ENCODE peak calls at places on chromosomes 3 and 15, in ten cellular contexts. F is fibroblast of lung, X is BJ, H is ACHN, P is left cardiac atrium, Q is NCI-H1417, D is activated T-cell treated with anti-CD3 and anti-CD28 coated beads for 1 hour, I is WTC11, B is EH, S is T-helper 9 cell. W is an unnamed sample.

GRCh38 chr3:194928831-194929594 is 243.3 kb downstream of the FAM43A start:
- DNase-seq in X (no peak), H (no peak), D (no peak), Q (no peak), B (no peak), I (peak), P (no peak), F (no peak), S (no peak), W (no peak)

GRCh38 chr3:112056451-112056929 is 22.0 kb downstream of the TMPRSS7 start:
- DNase-seq in Q (no peak), I (no peak), X (no peak), H (no peak), D (no peak), B (peak), P (no peak), F (peak), S (no peak), W (no peak)

GRCh38 chr15:99441871-99442267 is 123.9 kb upstream of the MEF2A start:
- DNase-seq in X (no peak), P (no peak), I (no peak), B (no peak), S (no peak), D (no peak), Q (no peak), F (no peak), H (peak), W (peak)

GRCh38 chr15:43150171-43150929 is 17.0 kb downstream of the TMEM62 start:
- DNase-seq in X (peak), B (peak), S (no peak), I (no peak), F (peak), Q (no peak), D (no peak), P (no peak), H (peak), W (no peak)

GRCh38 chr3:117628896-117629295 is 919.3 kb downstream of the TUSC7 start:
- DNase-seq in D (no peak), F (peak), I (no peak), P (no peak), H (no peak), Q (peak), B (peak), X (peak), S (no peak), W (peak)

GRCh38 chr15:43420876-43421275 is 50.0 kb downstream of the TUBGCP4 start:
- DNase-seq in Q (no peak), S (no peak), P (no peak), D (no peak), F (no peak), I (no peak), X (no peak), B (no peak), H (no peak), W (no peak)

GRCh38 chr3:73471986-73472385 is 152.8 kb downstream of the PDZRN3 start:
- DNase-seq in H (no peak), X (no peak), S (no peak), I (no peak), P (no peak), D (no peak), F (no peak), Q (no peak), B (no peak), W (no peak)

GRCh38 chr15:81338422-81339007 is 14.6 kb upstream of the STARD5 start:
- DNase-seq in F (peak), I (no peak), B (peak), Q (no peak), D (no peak), P (peak), S (no peak), X (peak), H (no peak), W (peak)

GRCh38 chr15:52331490-52332240 is 36.1 kb upstream of the MYO5C start:
- DNase-seq in P (no peak), S (peak), B (peak), X (no peak), D (peak), F (peak), Q (no peak), I (no peak), H (peak), W (peak)

GRCh38 chr3:36525115-36525711 is 144.9 kb downstream of the STAC start:
- DNase-seq in X (peak), I (no peak), B (peak), S (no peak), F (peak), H (peak), D (no peak), P (no peak), Q (no peak), W (peak)

GRCh38 chr15:31523655-31524049 is 197.0 kb downstream of the KLF13 start:
- DNase-seq in S (no peak), F (no peak), Q (no peak), H (no peak), I (no peak), X (no peak), D (no peak), B (no peak), P (no peak), W (no peak)